ENCODE peak calls at places on chromosome 12, in four cellular contexts. Y is neural crest cell, X is aorta, W is mucosa of descending colon. N is an unnamed sample.

GRCh38 chr12:112160611-112161010 is 35.3 kb downstream of the TRAFD1 start:
- DNase-seq in Y (no peak), X (no peak), W (no peak), N (no peak)

GRCh38 chr12:128387811-128388422 is 120.9 kb downstream of the TMEM132C start:
- DNase-seq in Y (peak; percentile 72), X (no peak), W (no peak), N (peak; percentile 57)

GRCh38 chr12:51868821-51869489 is 18.9 kb upstream of the ANKRD33 start:
- DNase-seq in Y (no peak), X (no peak), W (no peak), N (peak; percentile 85)

GRCh38 chr12:106681210-106681609 is 93.3 kb upstream of the RIC8B start:
- DNase-seq in Y (no peak), X (no peak), W (no peak), N (no peak)

GRCh38 chr12:71216725-71217579 is 59.2 kb upstream of the TSPAN8 start:
- DNase-seq in Y (peak; percentile 9), X (no peak), W (no peak), N (peak; percentile 26)

GRCh38 chr12:131015581-131016337 is 62.1 kb downstream of the ADGRD1 start:
- DNase-seq in Y (no peak), X (no peak), W (no peak), N (peak; percentile 3)

GRCh38 chr12:124734224-124734788 is 129.4 kb downstream of the SCARB1 start:
- DNase-seq in Y (no peak), X (peak; percentile 87), W (no peak), N (no peak)

GRCh38 chr12:116525418-116526001 is 33.7 kb upstream of the MAP1LC3B2 start:
- DNase-seq in Y (no peak), X (peak; percentile 90), W (no peak), N (no peak)

GRCh38 chr12:104386461-104386860 is 70.3 kb upstream of the CHST11 start:
- DNase-seq in Y (no peak), X (no peak), W (no peak), N (no peak)

GRCh38 chr12:103105971-103106597 is 148.6 kb downstream of the ASCL1 start:
- DNase-seq in Y (no peak), X (no peak), W (no peak), N (no peak)

GRCh38 chr12:93572712-93573551 is 457 bp downstream of the SOCS2 start:
- DNase-seq in Y (peak; percentile 44), X (peak; percentile 58), W (peak; percentile 65), N (peak; percentile 29)

N was measured in posterior cingulate gyrus.